ENCODE peak calls at places on chromosomes 11 and 22, in four cellular contexts. N, K, C and M are unnamed samples.

GRCh38 chr11:116109228-116109627 is 605.0 kb upstream of the CADM1 start:
- DNase-seq in N (peak; percentile 44), K (peak; percentile 18), C (no peak), M (peak; percentile 6)

GRCh38 chr22:43376765-43377485 is 33.8 kb upstream of the SCUBE1 start:
- DNase-seq in N (no peak), K (no peak), C (no peak), M (no peak)

GRCh38 chr11:6205366-6205765 is at the start of gene C11orf42:
- DNase-seq in N (no peak), K (no peak), C (no peak), M (no peak)

GRCh38 chr22:38135133-38135706 is 24.7 kb upstream of the BAIAP2L2 start:
- DNase-seq in N (peak; percentile 90), K (no peak), C (no peak), M (peak; percentile 83)

GRCh38 chr11:22244986-22245592 is 52.2 kb downstream of the ANO5 start:
- DNase-seq in N (peak; percentile 19), K (peak; percentile 62), C (peak; percentile 25), M (peak; percentile 32)

GRCh38 chr11:96254087-96254486 is 88.9 kb downstream of the MAML2 start:
- DNase-seq in N (peak; percentile 75), K (no peak), C (no peak), M (peak; percentile 69)

GRCh38 chr11:123742778-123743177 is 1.3 kb upstream of the ZNF202 start:
- DNase-seq in N (no peak), K (no peak), C (no peak), M (no peak)

GRCh38 chr22:46376908-46377565 is 41.5 kb downstream of the TRMU start:
- DNase-seq in N (no peak), K (no peak), C (no peak), M (no peak)

GRCh38 chr11:60570970-60571369 is 55.8 kb downstream of the MS4A13 start:
- DNase-seq in N (no peak), K (no peak), C (no peak), M (no peak)

GRCh38 chr11:61347916-61348461 is 13.7 kb downstream of the CYB561A3 start:
- DNase-seq in N (no peak), K (no peak), C (no peak), M (peak; percentile 15)

GRCh38 chr22:49549256-49549655 is 278.4 kb downstream of the BRD1 start:
- DNase-seq in N (no peak), K (no peak), C (no peak), M (no peak)

GRCh38 chr11:79437274-79437980 is 3.4 kb downstream of the TENM4 start:
- DNase-seq in N (peak; percentile 57), K (peak; percentile 82), C (no peak), M (peak; percentile 48)

GRCh38 chr11:124467376-124468061 is 22.0 kb upstream of the OR8B8 start:
- DNase-seq in N (peak; percentile 2), K (no peak), C (no peak), M (no peak)

GRCh38 chr11:120547871-120548681 is 36.5 kb downstream of the GRIK4 start:
- DNase-seq in N (peak; percentile 98), K (no peak), C (no peak), M (peak; percentile 99)

GRCh38 chr11:35548925-35549561 is 23.6 kb upstream of the PAMR1 start:
- DNase-seq in N (peak; percentile 72), K (no peak), C (no peak), M (peak; percentile 59)

GRCh38 chr11:88421530-88421929 is 84.0 kb upstream of the CTSC start:
- DNase-seq in N (peak; percentile 48), K (no peak), C (no peak), M (peak; percentile 46)

GRCh38 chr11:64759131-64759721 is 548 bp downstream of the PYGM start:
- DNase-seq in N (no peak), K (peak; percentile 29), C (no peak), M (no peak)

GRCh38 chr11:106234794-106235193 is 157.3 kb downstream of the AASDHPPT start:
- DNase-seq in N (no peak), K (no peak), C (no peak), M (no peak)

GRCh38 chr11:18743900-18744514 is 18.0 kb upstream of the IGSF22 start:
- DNase-seq in N (no peak), K (no peak), C (no peak), M (no peak)

GRCh38 chr11:46410021-46410420 is 18.4 kb upstream of the CHRM4 start:
- DNase-seq in N (no peak), K (peak; percentile 78), C (no peak), M (no peak)

GRCh38 chr22:36232715-36233401 is 6.5 kb downstream of the APOL2 start:
- DNase-seq in N (no peak), K (no peak), C (no peak), M (no peak)

GRCh38 chr22:27422442-27422841 is 379.1 kb downstream of the MN1 start:
- DNase-seq in N (no peak), K (no peak), C (no peak), M (no peak)

GRCh38 chr22:37752189-37753061 is 55.3 kb upstream of the GCAT start:
- DNase-seq in N (peak; percentile 85), K (no peak), C (no peak), M (peak; percentile 90)

GRCh38 chr22:39686178-39686620 is 115.6 kb downstream of the CACNA1I start:
- DNase-seq in N (no peak), K (no peak), C (no peak), M (no peak)

GRCh38 chr11:93370260-93370659 is 39.7 kb downstream of the DEUP1 start:
- DNase-seq in N (no peak), K (no peak), C (no peak), M (no peak)

GRCh38 chr22:39174498-39175120 is 22.1 kb upstream of the CBX7 start:
- DNase-seq in N (peak; percentile 89), K (peak; percentile 99), C (peak; percentile 100), M (peak; percentile 94)

GRCh38 chr22:21455334-21456089 is 11.7 kb upstream of the TMEM191C start:
- DNase-seq in N (no peak), K (peak; percentile 40), C (no peak), M (no peak)
- H3K18ac ChIP-seq in N (no peak overlapping the region), K (no peak overlapping the region), C (peak overlapping the region; percentile 60), M (peak overlapping the region; percentile 0)

DNA sequence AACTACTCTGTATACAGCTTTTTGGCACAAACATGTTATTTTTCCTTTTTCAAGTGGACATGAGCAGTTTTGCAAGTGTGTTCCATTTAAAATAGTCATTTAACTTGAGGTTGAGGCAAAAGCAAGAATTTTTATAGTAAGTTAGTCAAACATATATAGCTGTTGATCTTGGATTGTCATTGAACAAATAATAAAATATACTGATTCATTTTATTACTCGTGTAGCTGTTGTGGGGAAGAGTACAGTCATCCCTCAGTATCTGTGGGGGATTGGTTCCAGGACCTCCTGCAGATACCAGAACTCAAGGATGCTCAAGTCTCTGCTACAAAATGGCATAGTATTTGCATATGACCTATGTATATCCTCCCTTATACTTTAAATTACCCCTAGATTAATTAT is 45.3 kb downstream of the EXT2 start:
- DNase-seq in N (no peak), K (no peak), C (no peak), M (no peak)
- H3K18ac ChIP-seq in N (no peak overlapping the region), K (no peak overlapping the region), C (no peak overlapping the region), M (no peak overlapping the region)

DNA sequence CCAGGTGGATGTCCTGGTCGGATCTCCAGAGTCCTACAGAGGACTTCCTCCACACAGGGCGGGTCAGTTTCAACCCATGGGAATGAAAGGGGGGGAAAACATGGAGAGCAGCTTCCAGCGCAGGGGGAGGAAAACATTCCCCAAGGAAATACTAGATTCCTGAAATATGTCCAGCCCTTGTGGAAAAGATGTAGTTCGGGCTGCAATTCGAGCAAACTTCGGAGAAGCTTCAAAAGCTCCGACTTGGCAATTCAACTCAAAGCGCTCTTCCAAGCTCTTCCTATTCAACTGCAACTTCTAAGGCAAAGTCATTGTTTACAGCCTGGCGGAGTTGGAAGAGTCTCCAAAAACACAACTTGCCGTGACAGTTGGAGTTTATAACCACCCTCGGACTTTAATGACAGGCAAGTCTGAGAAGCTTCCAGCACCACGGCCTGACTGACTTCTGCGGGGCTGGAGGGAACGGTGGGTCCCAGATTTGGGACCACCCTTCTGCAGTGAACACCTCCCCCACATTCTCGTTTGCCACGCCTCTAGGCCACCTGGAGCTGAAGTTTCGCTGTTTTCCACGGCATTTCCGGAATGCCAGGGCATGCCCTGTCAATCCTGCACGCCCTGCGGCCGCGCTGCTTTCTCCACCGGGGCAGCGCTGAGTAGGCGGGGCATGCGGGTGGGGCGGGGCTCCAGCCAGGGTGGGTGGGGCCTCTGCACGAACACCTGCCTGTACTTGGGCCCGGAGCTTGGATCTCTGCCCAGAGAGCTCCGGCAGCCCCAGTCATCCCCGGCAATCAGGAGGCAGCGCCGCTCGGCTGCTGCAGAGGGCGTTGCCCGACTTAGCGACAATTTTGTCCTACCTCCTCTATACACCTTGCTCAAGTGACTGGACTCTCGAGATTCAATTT is 49.0 kb upstream of the BIRC3 start:
- DNase-seq in N (peak; percentile 55), K (peak; percentile 97), C (peak; percentile 89), M (peak; percentile 59)
- H3K18ac ChIP-seq in N (peak overlapping the region; percentile 1), K (peak overlapping the region; percentile 33), C (peak overlapping the region; percentile 21), M (peak overlapping the region; percentile 75)

GRCh38 chr11:2260491-2261364 is 9.7 kb downstream of the ASCL2 start:
- DNase-seq in N (no peak), K (no peak), C (no peak), M (no peak)
- H3K18ac ChIP-seq in N (no peak overlapping the region), K (no peak overlapping the region), C (no peak overlapping the region), M (no peak overlapping the region)

GRCh38 chr11:86608251-86608799 is 64.1 kb downstream of the ME3 start:
- DNase-seq in N (peak; percentile 80), K (peak; percentile 64), C (no peak), M (peak; percentile 80)

GRCh38 chr11:86606849-86607481 is 65.5 kb downstream of the ME3 start:
- DNase-seq in N (peak; percentile 60), K (no peak), C (no peak), M (peak; percentile 86)

GRCh38 chr11:86615495-86615894 is 56.9 kb downstream of the ME3 start:
- DNase-seq in N (no peak), K (no peak), C (no peak), M (no peak)

GRCh38 chr11:86606270-86606848 is 66.1 kb downstream of the ME3 start:
- DNase-seq in N (no peak), K (no peak), C (no peak), M (peak; percentile 72)

GRCh38 chr11:86610559-86611341 is 61.7 kb downstream of the ME3 start:
- DNase-seq in N (no peak), K (peak; percentile 34), C (no peak), M (peak; percentile 62)
- H3K18ac ChIP-seq in N (no peak overlapping the region), K (no peak overlapping the region), C (peak overlapping the region; percentile 33), M (peak overlapping the region; percentile 46)